ENCODE peak calls at places on chromosomes 2 and 18, in five cellular contexts. M is activated T-cell treated with anti-CD3 and anti-CD28 coated beads for 1 hour, I is stomach, T is trophoblast cell, V is OCI-LY7. L is an unnamed sample.

GRCh38 chr2:119204525-119204924 is 19.1 kb upstream of the STEAP3 start:
- DNase-seq in T (no peak), V (no peak), M (no peak), I (no peak), L (no peak)

GRCh38 chr2:200360364-200360763 is 53.9 kb downstream of the SPATS2L start:
- DNase-seq in V (no peak), I (no peak), T (no peak), M (no peak), L (no peak)

GRCh38 chr2:168635065-168635577 is 167.3 kb upstream of the NOSTRIN start:
- DNase-seq in T (no peak), M (no peak), I (peak; percentile 45), V (no peak), L (peak; percentile 32)

GRCh38 chr18:48954837-48955527 is 4.2 kb upstream of the SMAD7 start:
- DNase-seq in I (no peak), T (peak; percentile 90), M (no peak), V (no peak), L (no peak)

GRCh38 chr2:198214108-198214736 is 409.8 kb downstream of the PLCL1 start:
- DNase-seq in I (no peak), M (no peak), T (no peak), V (no peak), L (no peak)

GRCh38 chr2:164711246-164712138 is 90.2 kb upstream of the GRB14 start:
- DNase-seq in V (no peak), M (no peak), T (no peak), I (no peak), L (no peak)

GRCh38 chr2:25972049-25972823 is 10.1 kb downstream of the KIF3C start:
- DNase-seq in V (no peak), I (no peak), T (no peak), M (no peak), L (no peak)

GRCh38 chr2:201931955-201932354 is 101.7 kb upstream of the FZD7 start:
- DNase-seq in M (no peak), V (no peak), T (no peak), I (no peak), L (no peak)

GRCh38 chr2:105406221-105406620 is 7.4 kb upstream of the FHL2 start:
- DNase-seq in I (no peak), M (no peak), T (peak; percentile 94), V (no peak), L (no peak)

GRCh38 chr2:204743368-204743960 is 198.2 kb downstream of the PARD3B start:
- DNase-seq in T (no peak), V (no peak), M (no peak), I (no peak), L (no peak)

GRCh38 chr2:191846787-191847620 is at the start of gene CAVIN2:
- DNase-seq in T (no peak), I (peak; percentile 70), M (no peak), V (no peak), L (peak; percentile 76)

GRCh38 chr18:61702007-61702406 is 190.8 kb downstream of the RNF152 start:
- DNase-seq in M (no peak), I (no peak), T (no peak), V (no peak), L (no peak)

GRCh38 chr2:44170337-44170736 is 1.7 kb downstream of the PPM1B start:
- DNase-seq in I (no peak), V (peak; percentile 9), M (no peak), T (no peak), L (peak; percentile 65)

GRCh38 chr18:58392336-58393000 is 236.4 kb downstream of the ALPK2 start:
- DNase-seq in I (no peak), M (no peak), T (no peak), V (no peak), L (no peak)

GRCh38 chr2:17579605-17580318 is 39.3 kb downstream of the VSNL1 start:
- DNase-seq in V (no peak), M (no peak), I (no peak), T (no peak), L (no peak)

GRCh38 chr2:176997074-176997791 is 215.4 kb upstream of the HNRNPA3 start:
- DNase-seq in T (no peak), M (no peak), I (peak; percentile 26), V (no peak), L (no peak)

GRCh38 chr18:79387214-79387613 is 8.5 kb upstream of the NFATC1 start:
- DNase-seq in I (peak; percentile 13), V (no peak), T (no peak), M (no peak), L (no peak)

GRCh38 chr2:237411683-237412349 is 2.1 kb downstream of the COL6A3 start:
- DNase-seq in M (no peak), I (no peak), V (no peak), T (no peak), L (no peak)

GRCh38 chr2:218397502-218398436 is 1.9 kb upstream of the CTDSP1 start:
- DNase-seq in I (peak; percentile 85), V (peak; percentile 73), M (no peak), T (peak; percentile 99), L (peak; percentile 86)

GRCh38 chr2:215931256-215931903 is 82.0 kb downstream of the MREG start:
- DNase-seq in V (peak; percentile 71), I (peak; percentile 53), M (peak; percentile 23), T (peak; percentile 82), L (peak; percentile 41)

GRCh38 chr2:16675781-16676180 is 10.1 kb upstream of the CYRIA start:
- DNase-seq in V (no peak), I (no peak), M (no peak), T (no peak), L (no peak)

GRCh38 chr2:158484892-158485556 is 28.3 kb downstream of the PKP4 start:
- DNase-seq in M (no peak), I (no peak), T (no peak), V (no peak), L (no peak)

GRCh38 chr2:66426250-66427064 is 8.5 kb upstream of the MEIS1 start:
- DNase-seq in M (no peak), V (no peak), I (no peak), T (no peak), L (no peak)

GRCh38 chr2:65320042-65320711 is 92.5 kb downstream of the ACTR2 start:
- DNase-seq in M (no peak), I (no peak), T (peak; percentile 60), V (peak; percentile 42), L (peak; percentile 7)

GRCh38 chr18:62486290-62486964 is 36.4 kb upstream of the ZCCHC2 start:
- DNase-seq in M (no peak), T (peak; percentile 77), V (no peak), I (peak; percentile 44), L (no peak)

GRCh38 chr2:9311488-9311887 is 104.9 kb downstream of the ASAP2 start:
- DNase-seq in I (no peak), V (no peak), M (no peak), T (no peak), L (no peak)

GRCh38 chr2:197672494-197672893 is 2.9 kb downstream of the RFTN2 start:
- DNase-seq in V (no peak), I (no peak), T (no peak), M (no peak), L (no peak)

GRCh38 chr18:45403341-45404049 is 211.8 kb upstream of the SLC14A2 start:
- DNase-seq in I (no peak), V (no peak), M (no peak), T (no peak), L (no peak)

GRCh38 chr2:33019796-33020195 is 73.0 kb downstream of the LTBP1 start:
- DNase-seq in V (no peak), M (no peak), I (no peak), T (no peak), L (no peak)

GRCh38 chr2:211035548-211036185 is 479.3 kb downstream of the CPS1 start:
- DNase-seq in V (peak; percentile 10), M (no peak), T (no peak), I (no peak), L (peak; percentile 7)